ENCODE peak calls at places on chromosomes 1 and 21, in ten cellular contexts. Q is esophagus muscularis mucosa; L is body of pancreas; Z is RWPE1; F is spleen; G is hepatocyte; H is CD4-positive, CD25-positive, alpha-beta regulatory T cell; C is substantia nigra; R is iPS DF 6.9; X is IMR-90. D is an unnamed sample.

GRCh38 chr1:101588677-101589076 is 351.9 kb downstream of the S1PR1 start:
- DNase-seq in Q (no peak), Z (no peak), C (no peak), H (no peak), F (no peak), R (no peak), L (no peak), X (no peak), G (no peak), D (no peak)

GRCh38 chr1:101235241-101235695 is 1.6 kb upstream of the S1PR1 start:
- DNase-seq in Z (peak), G (no peak), R (no peak), F (no peak), X (no peak), C (no peak), Q (no peak), H (no peak), L (no peak), D (no peak)

GRCh38 chr21:15682182-15682895 is 47.4 kb upstream of the USP25 start:
- DNase-seq in Z (peak), L (no peak), Q (no peak), R (no peak), F (no peak), C (no peak), X (peak), H (peak), G (no peak), D (peak)

GRCh38 chr1:201503397-201504176 is 3.3 kb downstream of the CSRP1 start:
- DNase-seq in X (peak), G (peak), F (peak), C (no peak), R (no peak), L (peak), Q (no peak), H (no peak), Z (peak), D (no peak)

GRCh38 chr1:39668894-39669293 is 3.0 kb downstream of the NT5C1A start:
- DNase-seq in H (no peak), X (no peak), C (peak), R (no peak), Q (no peak), G (no peak), F (no peak), Z (no peak), L (no peak), D (no peak)

GRCh38 chr1:39116868-39117728 is 87.4 kb upstream of the MACF1 start:
- DNase-seq in F (no peak), L (no peak), X (no peak), G (peak), Q (no peak), R (no peak), C (no peak), Z (no peak), H (no peak), D (peak)

GRCh38 chr21:14900058-14900457 is 164.7 kb downstream of the NRIP1 start:
- DNase-seq in Z (peak), L (no peak), H (no peak), Q (no peak), C (no peak), G (no peak), X (peak), R (no peak), F (no peak), D (no peak)

GRCh38 chr21:44927587-44928461 is 7.1 kb upstream of the ITGB2 start:
- DNase-seq in H (peak), X (peak), Z (peak), Q (no peak), F (peak), G (peak), R (no peak), L (no peak), C (peak), D (no peak)

GRCh38 chr1:235864965-235865525 is 1.7 kb downstream of the LYST start:
- DNase-seq in H (peak), Q (no peak), L (no peak), X (no peak), F (no peak), C (no peak), R (no peak), G (no peak), Z (no peak), D (no peak)

GRCh38 chr1:178330153-178330552 is 166.6 kb downstream of the CLEC20A start:
- DNase-seq in H (no peak), Z (peak), Q (no peak), F (no peak), G (no peak), X (no peak), C (no peak), R (no peak), L (no peak), D (no peak)

GRCh38 chr1:17826165-17826488 is 71.0 kb downstream of the ACTL8 start:
- DNase-seq in L (peak), R (peak), X (peak), H (no peak), C (peak), G (peak), F (no peak), Q (no peak), Z (peak), D (peak)

GRCh38 chr1:87111659-87112339 is 197.4 kb downstream of the HS2ST1 start:
- DNase-seq in Z (no peak), F (no peak), X (no peak), G (no peak), R (no peak), C (no peak), H (no peak), L (no peak), Q (no peak), D (no peak)

GRCh38 chr1:23424171-23424959 is at the start of gene TCEA3:
- DNase-seq in L (peak), C (no peak), X (no peak), F (no peak), Z (peak), G (peak), Q (no peak), H (no peak), R (no peak), D (peak)

GRCh38 chr1:16204634-16205332 is 7.7 kb downstream of the ARHGEF19 start:
- DNase-seq in R (no peak), Q (no peak), L (peak), F (peak), Z (no peak), G (peak), H (peak), X (no peak), C (no peak), D (no peak)

GRCh38 chr1:221804303-221804702 is 62.4 kb upstream of the DUSP10 start:
- DNase-seq in L (no peak), Q (no peak), C (no peak), F (no peak), Z (no peak), X (no peak), R (no peak), H (no peak), G (no peak), D (no peak)

GRCh38 chr1:189220750-189221149 is 1256.9 kb downstream of the BRINP3 start:
- DNase-seq in R (no peak), Z (peak), C (no peak), G (no peak), F (no peak), L (no peak), Q (no peak), H (no peak), X (no peak), D (no peak)

GRCh38 chr1:231924183-231924582 is 297.6 kb downstream of the DISC1 start:
- DNase-seq in Z (no peak), L (no peak), R (no peak), Q (no peak), X (no peak), F (no peak), H (no peak), C (peak), G (no peak), D (no peak)

GRCh38 chr1:168794057-168794456 is 65.1 kb upstream of the DPT start:
- DNase-seq in H (no peak), Q (no peak), X (no peak), R (no peak), F (no peak), G (no peak), C (no peak), Z (no peak), L (no peak), D (no peak)

GRCh38 chr1:91997607-91998195 is 32.1 kb upstream of the EPHX4 start:
- DNase-seq in G (peak), Q (no peak), Z (peak), L (peak), F (no peak), X (peak), R (peak), H (peak), C (peak), D (peak)

GRCh38 chr1:231420959-231421615 is 1.0 kb downstream of the EGLN1 start:
- DNase-seq in L (peak), C (peak), G (peak), Q (no peak), F (peak), R (no peak), H (peak), X (peak), Z (peak), D (peak)

GRCh38 chr1:185157599-185158469 is 867 bp downstream of the SWT1 start:
- DNase-seq in G (peak), C (no peak), R (no peak), Q (no peak), H (no peak), F (no peak), Z (no peak), L (no peak), X (peak), D (peak)

GRCh38 chr21:42654179-42654912 is 925 bp downstream of the PDE9A start:
- DNase-seq in R (no peak), C (no peak), F (peak), H (peak), X (no peak), Q (no peak), G (peak), L (no peak), Z (no peak), D (peak)

GRCh38 chr1:82318265-82318664 is 517.5 kb downstream of the ADGRL2 start:
- DNase-seq in H (no peak), C (no peak), R (no peak), Z (peak), L (no peak), G (no peak), Q (no peak), F (no peak), X (no peak), D (no peak)

GRCh38 chr1:238457610-238458009 is 566.9 kb upstream of the ZP4 start:
- DNase-seq in G (no peak), Q (no peak), R (no peak), X (no peak), Z (no peak), F (no peak), L (no peak), H (no peak), C (no peak), D (no peak)

GRCh38 chr1:230858918-230859819 is 9.2 kb downstream of the C1orf198 start:
- DNase-seq in L (no peak), H (no peak), Q (no peak), C (peak), X (peak), F (no peak), Z (no peak), G (no peak), R (no peak), D (no peak)

GRCh38 chr1:17682403-17682802 is 72.7 kb upstream of the ACTL8 start:
- DNase-seq in F (no peak), C (no peak), H (no peak), X (no peak), Z (no peak), G (no peak), R (no peak), Q (no peak), L (no peak), D (no peak)

GRCh38 chr1:180175291-180175690 is 20.6 kb downstream of the QSOX1 start:
- DNase-seq in R (no peak), G (no peak), Z (no peak), Q (no peak), F (peak), X (no peak), C (no peak), H (no peak), L (no peak), D (no peak)

GRCh38 chr21:37166733-37167132 is 93.7 kb downstream of the TTC3 start:
- DNase-seq in F (no peak), C (no peak), Z (peak), Q (no peak), L (no peak), R (peak), X (no peak), H (peak), G (peak), D (peak)

GRCh38 chr1:187013582-187014200 is 184.9 kb downstream of the PLA2G4A start:
- DNase-seq in H (no peak), G (no peak), L (no peak), F (no peak), X (peak), R (no peak), Q (no peak), C (no peak), Z (no peak), D (no peak)

GRCh38 chr1:241063281-241063680 is 293.7 kb downstream of the RGS7 start:
- DNase-seq in Z (no peak), C (no peak), G (no peak), L (no peak), H (no peak), X (no peak), F (no peak), R (no peak), Q (no peak), D (no peak)

GRCh38 chr21:35102488-35103407 is 53.6 kb upstream of the RUNX1 start:
- DNase-seq in X (peak), Z (no peak), L (no peak), G (no peak), R (no peak), F (peak), Q (no peak), C (peak), H (peak), D (no peak)

GRCh38 chr1:147837845-147838363 is 64.7 kb upstream of the GJA8 start:
- DNase-seq in Q (no peak), X (no peak), R (no peak), L (no peak), G (no peak), C (no peak), Z (no peak), F (no peak), H (no peak), D (no peak)

GRCh38 chr1:245762396-245762910 is 607.7 kb downstream of the KIF26B start:
- DNase-seq in L (no peak), Z (no peak), H (no peak), R (no peak), Q (no peak), F (no peak), G (no peak), X (no peak), C (no peak), D (no peak)

GRCh38 chr1:223611939-223612338 is 53.6 kb downstream of the CAPN8 start:
- DNase-seq in Z (no peak), X (no peak), F (no peak), H (no peak), Q (no peak), R (no peak), L (no peak), C (peak), G (no peak), D (no peak)

GRCh38 chr1:92577251-92577895 is 90.6 kb upstream of the GFI1 start:
- DNase-seq in R (no peak), Q (no peak), L (no peak), H (no peak), Z (no peak), X (peak), G (no peak), F (no peak), C (peak), D (no peak)

GRCh38 chr1:85342177-85342576 is 65.7 kb upstream of the BCL10 start:
- DNase-seq in X (peak), G (no peak), C (no peak), H (no peak), F (no peak), Z (no peak), R (no peak), L (no peak), Q (no peak), D (no peak)

GRCh38 chr1:93749894-93750301 is 68.3 kb upstream of the BCAR3 start:
- DNase-seq in F (no peak), Q (no peak), R (no peak), Z (no peak), C (no peak), H (peak), G (peak), L (no peak), X (no peak), D (peak)
- H3K27ac ChIP-seq in F (peak), Q (no peak), R (no peak), Z (peak), C (no peak), H (no peak), G (no peak), L (no peak), X (no peak), D (no peak)

GRCh38 chr1:119674110-119674509 is 26.0 kb upstream of the ZNF697 start:
- DNase-seq in H (no peak), X (peak), L (no peak), Z (peak), G (no peak), F (no peak), C (no peak), R (no peak), Q (no peak), D (no peak)

GRCh38 chr1:119674835-119675289 is 26.8 kb upstream of the ZNF697 start:
- DNase-seq in X (peak), H (no peak), L (peak), Q (no peak), F (no peak), Z (peak), C (peak), R (no peak), G (no peak), D (no peak)

GRCh38 chr1:119670898-119671297 is 22.8 kb upstream of the ZNF697 start:
- DNase-seq in F (no peak), L (no peak), H (no peak), G (no peak), R (no peak), X (no peak), C (no peak), Q (no peak), Z (no peak), D (no peak)

GRCh38 chr1:119675349-119676343 is 27.6 kb upstream of the ZNF697 start:
- DNase-seq in L (peak), Q (peak), C (peak), Z (peak), G (peak), H (peak), F (no peak), X (peak), R (peak), D (peak)

GRCh38 chr1:119673171-119673940 is 25.3 kb upstream of the ZNF697 start:
- DNase-seq in L (no peak), C (no peak), Q (no peak), X (peak), H (no peak), G (no peak), F (no peak), R (no peak), Z (no peak), D (no peak)
- H3K27ac ChIP-seq in L (peak), C (no peak), Q (no peak), X (no peak), H (no peak), G (peak), F (no peak), R (no peak), Z (no peak), D (no peak)

GRCh38 chr1:11142618-11143391 is 43.1 kb upstream of the EXOSC10 start:
- DNase-seq in G (no peak), F (no peak), Z (no peak), H (no peak), X (no peak), Q (no peak), L (no peak), R (no peak), C (no peak), D (no peak)
- H3K27ac ChIP-seq in G (no peak), F (peak), Z (no peak), H (no peak), X (no peak), Q (no peak), L (no peak), R (no peak), C (no peak), D (no peak)

GRCh38 chr1:9452516-9453158 is 86.6 kb upstream of the SLC25A33 start:
- DNase-seq in Z (no peak), L (peak), H (no peak), Q (no peak), X (no peak), C (no peak), G (no peak), F (no peak), R (no peak), D (peak)
- H3K27ac ChIP-seq in Z (no peak), L (peak), H (no peak), Q (no peak), X (no peak), C (no peak), G (peak), F (no peak), R (no peak), D (no peak)

GRCh38 chr21:46295177-46295711 is 9.1 kb downstream of the YBEY start:
- DNase-seq in G (no peak), L (no peak), Q (no peak), F (no peak), C (no peak), Z (no peak), X (peak), R (no peak), H (no peak), D (no peak)
- H3K27ac ChIP-seq in G (no peak), L (no peak), Q (no peak), F (no peak), C (no peak), Z (peak), X (peak), R (no peak), H (no peak), D (peak)

GRCh38 chr1:183470147-183470960 is 1.9 kb upstream of the SMG7 start:
- DNase-seq in L (peak), G (peak), H (peak), X (peak), F (peak), R (no peak), Q (peak), C (peak), Z (peak), D (peak)

GRCh38 chr1:183472488-183473285 is at the start of gene SMG7:
- DNase-seq in R (no peak), C (peak), Q (no peak), F (peak), Z (peak), G (peak), X (peak), L (no peak), H (peak), D (peak)

GRCh38 chr1:183471748-183472487 is 381 bp upstream of the SMG7 start:
- DNase-seq in H (peak), C (peak), F (peak), L (peak), Q (peak), X (peak), Z (peak), G (peak), R (peak), D (peak)

GRCh38 chr1:183470961-183471747 is 1.1 kb upstream of the SMG7 start:
- DNase-seq in H (peak), X (peak), Z (peak), G (peak), C (peak), F (peak), Q (peak), L (peak), R (peak), D (peak)

GRCh38 chr1:183467687-183468086 is 4.6 kb upstream of the SMG7 start:
- DNase-seq in C (no peak), H (no peak), Z (peak), R (no peak), L (no peak), Q (no peak), G (peak), X (no peak), F (no peak), D (peak)
- H3K27ac ChIP-seq in C (no peak), H (no peak), Z (no peak), R (no peak), L (no peak), Q (no peak), G (peak), X (no peak), F (no peak), D (no peak)

GRCh38 chr1:181556606-181557005 is 73.3 kb downstream of the CACNA1E start:
- DNase-seq in G (no peak), C (no peak), L (no peak), Z (no peak), F (no peak), H (no peak), R (no peak), Q (no peak), X (no peak), D (no peak)

GRCh38 chr1:181558416-181558815 is 75.1 kb downstream of the CACNA1E start:
- DNase-seq in X (no peak), R (no peak), H (no peak), G (no peak), Z (no peak), Q (no peak), C (no peak), F (no peak), L (no peak), D (no peak)

GRCh38 chr1:181557313-181557712 is 74.0 kb downstream of the CACNA1E start:
- DNase-seq in Q (no peak), H (no peak), Z (no peak), C (no peak), F (no peak), L (no peak), R (no peak), G (no peak), X (no peak), D (no peak)

GRCh38 chr1:181559142-181559541 is 75.8 kb downstream of the CACNA1E start:
- DNase-seq in L (no peak), R (no peak), F (no peak), Z (no peak), G (no peak), C (no peak), H (no peak), Q (no peak), X (no peak), D (no peak)

DNA sequence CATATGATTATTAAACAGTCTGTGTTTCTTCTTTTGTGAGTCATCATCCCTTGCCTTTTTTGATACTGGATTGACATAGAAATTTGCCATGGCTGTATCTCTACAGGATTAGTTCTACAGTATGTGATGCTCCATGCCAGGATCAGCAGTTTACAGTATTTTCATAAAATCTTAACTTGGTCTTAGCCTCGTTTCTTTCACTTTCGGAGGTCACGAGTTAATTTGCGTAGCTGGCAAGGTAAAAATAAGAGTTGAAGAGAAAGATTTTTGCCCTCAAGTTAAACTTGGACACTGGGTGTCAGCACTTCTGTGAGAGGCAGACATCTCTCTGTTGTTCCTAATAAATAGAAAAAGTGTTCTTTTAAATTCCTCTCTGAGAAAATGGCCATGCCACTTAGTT is 79.1 kb downstream of the CACNA1E start:
- DNase-seq in X (no peak), L (no peak), Q (no peak), F (no peak), G (no peak), C (no peak), R (no peak), H (no peak), Z (no peak), D (no peak)
- H3K27ac ChIP-seq in X (no peak), L (no peak), Q (no peak), F (no peak), G (no peak), C (no peak), R (no peak), H (no peak), Z (no peak), D (no peak)

GRCh38 chr1:10764296-10764798 is 32.1 kb downstream of the CASZ1 start:
- DNase-seq in F (no peak), X (no peak), G (no peak), Z (no peak), L (no peak), H (no peak), R (no peak), C (no peak), Q (no peak), D (peak)
- H3K27ac ChIP-seq in F (no peak), X (no peak), G (no peak), Z (no peak), L (no peak), H (no peak), R (no peak), C (no peak), Q (no peak), D (no peak)